ENCODE peak calls at places on chromosome 20, in nine cellular contexts. R is body of pancreas, Q is ELR, D is AG10803, A is GM04503, T is H1, N is Right ventricle myocardium inferior, L is AG04450, X is HL-60. Z is an unnamed sample.

GRCh38 chr20:59580208-59580980 is 23.9 kb upstream of the PHACTR3 start:
- DNase-seq in Q (no peak), X (no peak), A (peak), D (peak), N (no peak), L (no peak), T (no peak), R (no peak), Z (peak)

GRCh38 chr20:54389872-54390271 is 85.5 kb upstream of the DOK5 start:
- DNase-seq in Q (no peak), D (no peak), A (no peak), X (no peak), N (no peak), L (no peak), R (no peak), T (no peak), Z (no peak)

GRCh38 chr20:17538517-17539170 is 7.5 kb upstream of the BFSP1 start:
- DNase-seq in Q (peak), D (no peak), T (no peak), N (no peak), L (no peak), A (no peak), X (peak), R (no peak), Z (no peak)

GRCh38 chr20:31684153-31685003 is 38.3 kb downstream of the BCL2L1 start:
- DNase-seq in X (peak), T (no peak), R (no peak), L (no peak), A (no peak), Q (no peak), D (no peak), N (no peak), Z (no peak)

GRCh38 chr20:51966296-51966971 is 164.1 kb upstream of the SALL4 start:
- DNase-seq in Q (peak), X (peak), R (peak), L (no peak), N (no peak), T (peak), A (no peak), D (peak), Z (peak)

GRCh38 chr20:50580842-50581544 is 70.8 kb downstream of the PTPN1 start:
- DNase-seq in D (no peak), T (no peak), Q (no peak), N (no peak), R (no peak), L (no peak), X (no peak), A (no peak), Z (no peak)

GRCh38 chr20:3238616-3239025 is 369 bp downstream of the SLC4A11 start:
- DNase-seq in T (no peak), N (peak), L (no peak), X (peak), Q (peak), R (no peak), D (no peak), A (no peak), Z (no peak)

GRCh38 chr20:33343521-33343920 is 57.8 kb downstream of the CDK5RAP1 start:
- DNase-seq in T (no peak), X (no peak), D (no peak), N (no peak), L (no peak), Q (no peak), A (no peak), R (no peak), Z (no peak)

GRCh38 chr20:535958-536357 is 7.6 kb downstream of the CSNK2A1 start:
- DNase-seq in D (no peak), R (peak), L (no peak), A (no peak), N (no peak), T (no peak), Q (no peak), X (no peak), Z (no peak)

GRCh38 chr20:10648651-10649050 is 25.1 kb downstream of the JAG1 start:
- DNase-seq in N (no peak), Q (peak), R (no peak), X (no peak), T (no peak), A (peak), D (peak), L (peak), Z (no peak)

GRCh38 chr20:53004267-53004813 is 32.2 kb downstream of the TSHZ2 start:
- DNase-seq in Q (no peak), X (no peak), N (no peak), R (no peak), D (no peak), A (no peak), L (no peak), T (no peak), Z (no peak)

GRCh38 chr20:63749597-63750508 is 10.3 kb downstream of the SLC2A4RG start:
- DNase-seq in D (no peak), L (no peak), X (no peak), N (no peak), Q (no peak), A (no peak), T (no peak), R (no peak), Z (no peak)

GRCh38 chr20:36101201-36101600 is 53.3 kb upstream of the EPB41L1 start:
- DNase-seq in T (no peak), X (no peak), A (no peak), D (no peak), R (peak), N (no peak), Q (no peak), L (no peak), Z (no peak)

GRCh38 chr20:1225263-1225728 is 548 bp upstream of the RAD21L1 start:
- DNase-seq in N (no peak), T (no peak), Q (no peak), X (no peak), L (no peak), D (no peak), R (no peak), A (no peak), Z (peak)

GRCh38 chr20:62516345-62516744 is 40.5 kb upstream of the GATA5 start:
- DNase-seq in X (no peak), D (no peak), N (peak), R (no peak), L (no peak), T (no peak), A (no peak), Q (peak), Z (peak)

GRCh38 chr20:21826946-21827345 is 121.5 kb downstream of the PAX1 start:
- DNase-seq in Q (no peak), L (no peak), A (no peak), N (no peak), R (no peak), D (no peak), T (peak), X (no peak), Z (no peak)

GRCh38 chr20:14612389-14612788 is 275.0 kb upstream of the FLRT3 start:
- DNase-seq in X (peak), N (no peak), T (no peak), A (no peak), R (no peak), L (no peak), Q (no peak), D (peak), Z (no peak)

GRCh38 chr20:10185741-10186558 is 32.7 kb upstream of the SNAP25 start:
- DNase-seq in T (no peak), X (no peak), R (peak), Q (no peak), N (no peak), L (no peak), A (no peak), D (no peak), Z (peak)

GRCh38 chr20:49288250-49288751 is 10.4 kb upstream of the ZNFX1 start:
- DNase-seq in A (no peak), Q (peak), X (no peak), N (no peak), R (no peak), L (no peak), D (no peak), T (no peak), Z (no peak)

GRCh38 chr20:16212790-16213189 is 360.5 kb downstream of the KIF16B start:
- DNase-seq in Q (no peak), A (no peak), D (no peak), X (no peak), L (no peak), N (no peak), R (no peak), T (no peak), Z (no peak)

GRCh38 chr20:10316582-10316981 is 98.0 kb downstream of the SNAP25 start:
- DNase-seq in T (no peak), R (no peak), Q (peak), N (no peak), X (peak), L (no peak), A (no peak), D (no peak), Z (no peak)

GRCh38 chr20:37390503-37390890 is 44.6 kb downstream of the SRC start:
- DNase-seq in T (no peak), X (no peak), N (peak), L (no peak), Q (no peak), R (no peak), D (no peak), A (no peak), Z (no peak)

GRCh38 chr20:16287776-16288175 is 285.5 kb downstream of the KIF16B start:
- DNase-seq in L (no peak), D (no peak), X (no peak), N (no peak), Q (no peak), T (no peak), A (no peak), R (no peak), Z (no peak)

GRCh38 chr20:2688041-2688591 is 4.5 kb upstream of the EBF4 start:
- DNase-seq in N (no peak), L (no peak), Q (peak), R (peak), T (no peak), A (no peak), X (peak), D (no peak), Z (no peak)

GRCh38 chr20:60403105-60403741 is 445.0 kb downstream of the CDH26 start:
- DNase-seq in A (no peak), D (no peak), L (no peak), N (no peak), Q (no peak), X (no peak), T (no peak), R (no peak), Z (no peak)

GRCh38 chr20:24961384-24962181 is 12.5 kb downstream of the CST7 start:
- DNase-seq in Q (no peak), N (no peak), D (no peak), R (no peak), A (no peak), T (no peak), X (no peak), L (no peak), Z (no peak)

GRCh38 chr20:32995802-32996201 is 8.4 kb downstream of the SUN5 start:
- DNase-seq in R (no peak), D (no peak), N (no peak), L (no peak), Q (no peak), T (no peak), X (no peak), A (no peak), Z (no peak)

GRCh38 chr20:58084966-58085365 is 143.5 kb downstream of the ANKRD60 start:
- DNase-seq in Q (no peak), R (peak), N (no peak), T (no peak), X (no peak), L (no peak), A (no peak), D (no peak), Z (no peak)

GRCh38 chr20:59923514-59923913 is 9.9 kb downstream of the SYCP2 start:
- DNase-seq in D (no peak), T (no peak), N (no peak), X (no peak), R (no peak), Q (no peak), L (no peak), A (no peak), Z (peak)

GRCh38 chr20:38997622-38998021 is 35.5 kb downstream of the DHX35 start:
- DNase-seq in T (no peak), R (no peak), Q (no peak), L (no peak), D (no peak), X (no peak), A (no peak), N (no peak), Z (no peak)

GRCh38 chr20:237479-237878 is 10.4 kb downstream of the DEFB129 start:
- DNase-seq in D (no peak), L (no peak), A (no peak), R (no peak), X (peak), Q (no peak), T (no peak), N (no peak), Z (no peak)

GRCh38 chr20:23222531-23223200 is 127.9 kb upstream of the NXT1 start:
- DNase-seq in N (no peak), D (no peak), R (no peak), A (no peak), Q (no peak), L (no peak), T (no peak), X (no peak), Z (no peak)

GRCh38 chr20:19929749-19930148 is 87.4 kb upstream of the NAA20 start:
- DNase-seq in X (no peak), T (no peak), D (no peak), Q (no peak), N (no peak), R (no peak), L (no peak), A (no peak), Z (no peak)

GRCh38 chr20:57791946-57792328 is 82.1 kb upstream of the PMEPA1 start:
- DNase-seq in X (no peak), Q (no peak), A (no peak), N (no peak), L (no peak), D (no peak), R (no peak), T (no peak), Z (no peak)

GRCh38 chr20:51604851-51605250 is 62.3 kb upstream of the NFATC2 start:
- DNase-seq in L (no peak), R (no peak), A (no peak), X (no peak), D (no peak), Q (no peak), T (no peak), N (no peak), Z (no peak)

GRCh38 chr20:24779166-24779565 is 169.9 kb upstream of the CST7 start:
- DNase-seq in D (no peak), X (no peak), A (no peak), R (no peak), L (no peak), T (no peak), N (no peak), Q (no peak), Z (no peak)

GRCh38 chr20:63884506-63885263 is 10.2 kb upstream of the DNAJC5 start:
- DNase-seq in Q (no peak), R (no peak), X (no peak), N (peak), D (no peak), A (no peak), L (no peak), T (no peak), Z (no peak)

GRCh38 chr20:62528983-62529891 is 53.4 kb upstream of the GATA5 start:
- DNase-seq in L (no peak), D (no peak), Q (no peak), T (no peak), R (no peak), X (no peak), A (no peak), N (no peak), Z (no peak)

Z was measured in H4.